ENCODE peak calls at places on chromosomes 12 and 14, in eight cellular contexts. Q is choroid plexus epithelial cell; A is activated CD8-positive, alpha-beta T cell treated with anti-CD3 and anti-CD28 coated beads for 36 hours; H is suprapubic skin; V is H9; F is GM13976; W is tibial artery; S is kidney epithelial cell. C is an unnamed sample.

GRCh38 chr12:4855121-4855924 is 54.4 kb upstream of the KCNA1 start:
- DNase-seq in Q (peak), A (peak), H (no peak), V (peak), F (peak), W (no peak), S (peak), C (no peak)

GRCh38 chr12:116495260-116495659 is 63.9 kb upstream of the MAP1LC3B2 start:
- DNase-seq in Q (no peak), A (no peak), H (no peak), V (no peak), F (no peak), W (no peak), S (peak), C (no peak)

GRCh38 chr12:23944067-23944466 is 5.4 kb downstream of the SOX5 start:
- DNase-seq in Q (no peak), A (no peak), H (no peak), V (no peak), F (no peak), W (no peak), S (no peak), C (no peak)

GRCh38 chr14:62162998-62163589 is 400.9 kb downstream of the SNAPC1 start:
- DNase-seq in Q (peak), A (peak), H (no peak), V (peak), F (peak), W (no peak), S (peak), C (no peak)

GRCh38 chr12:18158774-18159557 is 69.0 kb upstream of the RERGL start:
- DNase-seq in Q (peak), A (peak), H (no peak), V (peak), F (no peak), W (no peak), S (no peak), C (no peak)

GRCh38 chr12:51320695-51321320 is 3.2 kb downstream of the BIN2 start:
- DNase-seq in Q (peak), A (no peak), H (no peak), V (peak), F (no peak), W (no peak), S (no peak), C (no peak)

GRCh38 chr12:46371718-46372130 is 849 bp downstream of the SLC38A2 start:
- DNase-seq in Q (peak), A (peak), H (peak), V (no peak), F (peak), W (peak), S (no peak), C (peak)

GRCh38 chr12:38138225-38139221 is 178.1 kb upstream of the ALG10B start:
- DNase-seq in Q (peak), A (peak), H (peak), V (peak), F (peak), W (no peak), S (no peak), C (no peak)

GRCh38 chr12:55935742-55936151 is 4.8 kb downstream of the DGKA start:
- DNase-seq in Q (peak), A (peak), H (no peak), V (peak), F (no peak), W (no peak), S (no peak), C (peak)

GRCh38 chr14:105993814-105994213 is 467.4 kb downstream of the TMEM121 start:
- DNase-seq in Q (no peak), A (peak), H (no peak), V (no peak), F (no peak), W (no peak), S (no peak), C (no peak)

GRCh38 chr12:131901431-131902331 is 7.3 kb downstream of the ULK1 start:
- DNase-seq in Q (no peak), A (no peak), H (peak), V (no peak), F (no peak), W (peak), S (no peak), C (no peak)

GRCh38 chr14:33647385-33647786 is 303.5 kb downstream of the EGLN3 start:
- DNase-seq in Q (peak), A (no peak), H (no peak), V (no peak), F (no peak), W (no peak), S (peak), C (no peak)

GRCh38 chr12:96404683-96405082 is 4.4 kb upstream of the CDK17 start:
- DNase-seq in Q (no peak), A (no peak), H (no peak), V (no peak), F (no peak), W (no peak), S (no peak), C (no peak)

GRCh38 chr14:77139540-77140342 is 1.9 kb downstream of the ZDHHC22 start:
- DNase-seq in Q (peak), A (peak), H (no peak), V (peak), F (peak), W (peak), S (no peak), C (no peak)

GRCh38 chr14:77140343-77140936 is 1.2 kb downstream of the ZDHHC22 start:
- DNase-seq in Q (peak), A (no peak), H (no peak), V (no peak), F (no peak), W (no peak), S (no peak), C (no peak)

GRCh38 chr14:77142289-77142814 is 761 bp upstream of the ZDHHC22 start:
- DNase-seq in Q (no peak), A (no peak), H (no peak), V (no peak), F (no peak), W (no peak), S (no peak), C (no peak)

GRCh38 chr14:77141592-77142288 is at the start of gene ZDHHC22:
- DNase-seq in Q (no peak), A (no peak), H (no peak), V (peak), F (no peak), W (no peak), S (no peak), C (no peak)

DNA sequence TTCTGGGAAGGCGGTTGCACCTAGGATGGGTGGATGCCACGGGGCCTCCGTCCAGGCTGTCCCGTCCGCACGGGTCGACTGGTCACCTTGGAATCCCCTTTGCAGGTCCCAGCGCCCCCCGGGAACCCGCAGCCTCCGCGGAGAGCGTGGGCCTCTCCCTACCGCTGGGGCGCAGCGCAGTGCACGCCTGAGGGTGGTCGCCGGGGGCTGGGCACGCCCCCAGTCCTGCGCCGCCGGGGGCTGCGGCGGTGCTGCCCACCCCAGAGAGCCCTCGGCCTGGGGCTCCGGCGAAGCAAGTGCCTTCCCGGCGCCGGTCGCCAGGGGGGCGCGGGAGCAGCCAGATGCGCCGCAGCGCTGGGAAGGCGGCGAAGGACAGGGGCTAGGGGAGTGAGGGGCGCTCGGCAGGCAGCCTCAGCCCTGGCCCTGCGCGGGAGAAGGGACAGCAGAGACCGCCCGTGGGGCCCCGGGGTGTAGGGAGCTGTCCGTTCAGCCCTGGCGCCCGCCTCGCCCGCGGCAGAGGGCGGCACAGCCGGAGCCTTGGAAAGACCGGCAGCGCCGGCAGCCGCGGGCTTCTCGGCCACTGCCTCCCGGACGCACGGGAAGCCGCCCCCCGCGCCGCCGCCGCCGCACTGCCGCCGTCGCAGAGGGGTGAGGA is 527 bp downstream of the ZDHHC22 start:
- DNase-seq in Q (peak), A (no peak), H (no peak), V (peak), F (peak), W (no peak), S (no peak), C (no peak)
- TF ChIP-seq CTCF in Q (peak), A (peak), H (peak), V (peak), F (peak), W (peak), S (no peak), C (peak)

GRCh38 chr14:96056509-96057422 is 17.6 kb downstream of the C14orf132 start:
- DNase-seq in Q (no peak), A (peak), H (no peak), V (no peak), F (no peak), W (peak), S (no peak), C (no peak)
- TF ChIP-seq CTCF in Q (peak), A (no peak), H (no peak), V (peak), F (no peak), W (no peak), S (no peak), C (peak)

DNA sequence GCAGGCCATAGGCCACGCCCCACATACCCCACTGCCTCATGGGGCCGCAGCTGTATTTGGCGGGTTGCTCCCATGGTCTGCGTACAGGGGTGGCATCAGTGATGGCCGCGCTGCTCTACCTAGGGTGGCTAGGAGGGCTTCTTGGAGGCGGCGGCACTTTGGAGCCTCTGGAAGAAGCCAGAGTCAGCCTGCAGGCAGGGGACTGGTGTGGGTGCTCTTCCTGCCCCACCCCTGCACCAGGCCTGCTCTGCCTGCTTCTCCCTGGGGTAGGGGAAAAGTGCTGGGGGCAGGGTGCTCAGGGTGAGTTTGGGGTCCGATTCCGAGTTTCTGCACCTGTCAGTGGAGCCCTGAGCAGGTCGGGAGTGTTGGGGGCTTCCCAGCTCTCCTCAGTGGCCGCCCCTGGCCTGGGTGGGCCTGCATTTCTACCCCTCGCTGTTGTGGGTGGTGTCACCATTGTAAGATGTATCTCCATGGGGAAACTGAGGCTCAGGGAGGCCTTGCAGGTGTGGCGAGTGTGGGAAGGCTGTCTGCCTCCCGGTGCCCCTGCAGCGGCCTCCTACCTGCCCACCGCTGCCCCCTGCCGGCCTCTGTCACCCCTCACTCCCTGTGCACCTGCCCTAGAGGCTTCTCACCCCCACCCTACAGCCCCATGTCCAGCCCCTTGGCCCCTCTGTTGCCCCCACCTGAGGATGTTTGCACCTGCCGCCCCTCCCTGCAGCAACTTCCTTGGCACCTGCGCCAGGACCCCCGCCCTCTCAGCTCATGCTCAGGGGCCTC is 5.5 kb downstream of the CEP170B start:
- DNase-seq in Q (no peak), A (peak), H (peak), V (peak), F (no peak), W (peak), S (no peak), C (no peak)
- TF ChIP-seq CTCF in Q (peak), A (peak), H (peak), V (peak), F (no peak), W (peak), S (peak), C (peak)

GRCh38 chr12:87931764-87932163 is 97.4 kb downstream of the C12orf50 start:
- DNase-seq in Q (peak), A (no peak), H (no peak), V (no peak), F (no peak), W (no peak), S (no peak), C (no peak)

GRCh38 chr12:87939182-87939581 is 90.0 kb downstream of the C12orf50 start:
- DNase-seq in Q (no peak), A (no peak), H (no peak), V (peak), F (no peak), W (no peak), S (no peak), C (no peak)

GRCh38 chr12:87930652-87931051 is 98.5 kb downstream of the C12orf50 start:
- DNase-seq in Q (no peak), A (no peak), H (no peak), V (no peak), F (no peak), W (no peak), S (no peak), C (no peak)

GRCh38 chr12:87930033-87930432 is 99.2 kb downstream of the C12orf50 start:
- DNase-seq in Q (peak), A (no peak), H (no peak), V (no peak), F (no peak), W (no peak), S (peak), C (no peak)

GRCh38 chr12:87935216-87935615 is 94.0 kb downstream of the C12orf50 start:
- DNase-seq in Q (no peak), A (no peak), H (no peak), V (no peak), F (no peak), W (no peak), S (no peak), C (no peak)
- TF ChIP-seq CTCF in Q (no peak), A (no peak), H (no peak), V (no peak), F (no peak), W (no peak), S (no peak), C (no peak)

DNA sequence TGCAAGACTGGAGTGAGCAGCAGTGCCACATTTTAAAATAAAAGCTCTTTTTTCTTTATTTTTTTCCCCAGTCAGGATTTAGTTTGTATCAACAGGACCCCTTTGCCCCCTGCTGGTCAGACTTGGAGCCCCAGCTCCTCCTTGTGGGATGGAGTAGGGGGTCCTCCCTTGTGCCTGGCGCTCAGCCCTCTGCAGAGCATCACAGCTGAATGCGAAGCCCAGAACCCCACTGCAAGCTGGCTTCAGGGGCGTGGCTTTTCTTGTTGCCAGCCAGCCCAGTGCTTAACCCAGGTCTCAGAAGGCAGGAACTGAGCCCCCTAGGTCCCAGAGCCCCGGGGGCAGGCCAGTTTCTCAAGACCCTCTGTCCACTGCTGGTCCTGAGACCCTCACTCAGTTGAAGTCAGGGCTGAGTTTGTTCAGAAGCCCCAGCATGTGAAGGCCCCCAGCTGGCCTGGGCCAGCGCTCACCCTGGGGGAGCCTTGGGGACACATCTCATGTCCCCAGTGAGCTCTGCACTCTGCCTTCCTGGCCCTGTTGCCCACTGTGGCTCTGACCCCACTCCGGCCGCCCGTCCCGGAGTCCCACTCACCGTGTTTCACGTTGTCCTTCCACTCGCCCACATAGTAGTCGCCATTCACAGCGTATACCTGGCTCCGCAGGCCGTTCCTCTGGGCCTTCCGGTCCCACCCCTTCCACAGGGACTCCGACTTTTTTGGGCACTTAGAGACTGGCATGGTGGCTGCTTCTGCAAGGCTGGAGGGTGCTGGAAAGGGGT is 517 bp downstream of the MORN3 start:
- DNase-seq in Q (peak), A (peak), H (no peak), V (peak), F (peak), W (no peak), S (no peak), C (no peak)
- TF ChIP-seq CTCF in Q (peak), A (peak), H (peak), V (peak), F (peak), W (peak), S (peak), C (peak)

GRCh38 chr14:103087343-103087835 is 3.4 kb downstream of the LBHD2 start:
- DNase-seq in Q (no peak), A (no peak), H (no peak), V (no peak), F (no peak), W (no peak), S (no peak), C (no peak)

GRCh38 chr14:103084021-103084919 is at the start of gene LBHD2:
- DNase-seq in Q (no peak), A (no peak), H (no peak), V (peak), F (no peak), W (no peak), S (no peak), C (no peak)

GRCh38 chr14:103081951-103082350 is 2.1 kb upstream of the LBHD2 start:
- DNase-seq in Q (no peak), A (no peak), H (no peak), V (no peak), F (no peak), W (no peak), S (no peak), C (no peak)

GRCh38 chr14:103086771-103087342 is 2.8 kb downstream of the LBHD2 start:
- DNase-seq in Q (no peak), A (no peak), H (no peak), V (no peak), F (no peak), W (no peak), S (no peak), C (no peak)

GRCh38 chr14:103085106-103086091 is 1.4 kb downstream of the LBHD2 start:
- DNase-seq in Q (no peak), A (no peak), H (no peak), V (peak), F (no peak), W (no peak), S (no peak), C (no peak)
- TF ChIP-seq CTCF in Q (peak), A (no peak), H (no peak), V (peak), F (no peak), W (no peak), S (peak), C (peak)

C was measured in chondrocyte.